ENCODE peak calls at places on chromosomes 16 and 17, in nine cellular contexts. D is H1; O is SW 1271; M is EL; G is hypothalamus; H is HCEC 1CT; V is OCI-LY7; Z is stimulated activated CD8-positive, alpha-beta memory T cell treated with anti-CD3 and anti-CD28 coated beads, Interleukin-7, amount 100 ng/mL, for 24 hours; C is GM03348. Y is an unnamed sample.

GRCh38 chr16:31134091-31134571 is 1.4 kb downstream of the PRSS8 start:
- DNase-seq in D (no peak), O (no peak), M (no peak), G (no peak), H (no peak), V (no peak), Z (no peak), C (no peak), Y (no peak)

GRCh38 chr16:726438-727290 is at the start of the genes CCDC78 and HAGHL:
- DNase-seq in D (no peak), O (no peak), M (peak), G (peak), H (peak), V (peak), Z (no peak), C (peak), Y (peak)

GRCh38 chr16:58510097-58510775 is 5.1 kb upstream of the SETD6 start:
- DNase-seq in D (no peak), O (no peak), M (no peak), G (no peak), H (no peak), V (no peak), Z (no peak), C (no peak), Y (no peak)

GRCh38 chr16:19997734-19998133 is 76.0 kb downstream of the GPR139 start:
- DNase-seq in D (no peak), O (no peak), M (no peak), G (no peak), H (no peak), V (no peak), Z (no peak), C (no peak), Y (no peak)

GRCh38 chr17:80095844-80096475 is 5.4 kb upstream of the GAA start:
- DNase-seq in D (no peak), O (no peak), M (no peak), G (no peak), H (no peak), V (no peak), Z (no peak), C (no peak), Y (no peak)

GRCh38 chr16:29912087-29912486 is 11.8 kb downstream of the ASPHD1 start:
- DNase-seq in D (no peak), O (no peak), M (no peak), G (no peak), H (no peak), V (no peak), Z (no peak), C (no peak), Y (no peak)

GRCh38 chr16:88686062-88686438 is 257 bp downstream of the SNAI3 start:
- DNase-seq in D (no peak), O (no peak), M (no peak), G (no peak), H (no peak), V (no peak), Z (no peak), C (peak), Y (peak)

GRCh38 chr17:49901460-49902331 is 53.8 kb upstream of the TAC4 start:
- DNase-seq in D (no peak), O (no peak), M (no peak), G (no peak), H (no peak), V (no peak), Z (no peak), C (peak), Y (no peak)

GRCh38 chr17:55454906-55455474 is 33.4 kb upstream of the MMD start:
- DNase-seq in D (no peak), O (no peak), M (peak), G (no peak), H (peak), V (no peak), Z (no peak), C (peak), Y (no peak)

GRCh38 chr17:5399767-5400166 is 19.7 kb downstream of the NUP88 start:
- DNase-seq in D (no peak), O (no peak), M (no peak), G (no peak), H (peak), V (no peak), Z (no peak), C (no peak), Y (no peak)

GRCh38 chr17:15465045-15465701 is 2.2 kb downstream of the CDRT4 start:
- DNase-seq in D (no peak), O (no peak), M (no peak), G (no peak), H (no peak), V (no peak), Z (no peak), C (no peak), Y (no peak)

GRCh38 chr16:29192329-29193247 is 207.7 kb downstream of the LAT start:
- DNase-seq in D (no peak), O (no peak), M (no peak), G (no peak), H (no peak), V (peak), Z (no peak), C (no peak), Y (peak)

GRCh38 chr17:77735341-77736206 is 222.9 kb upstream of the TNRC6C start:
- DNase-seq in D (no peak), O (no peak), M (no peak), G (no peak), H (no peak), V (no peak), Z (no peak), C (peak), Y (no peak)

GRCh38 chr16:89422905-89423630 is 67.3 kb downstream of the ANKRD11 start:
- DNase-seq in D (no peak), O (no peak), M (peak), G (no peak), H (peak), V (no peak), Z (peak), C (peak), Y (no peak)

GRCh38 chr17:39235555-39236221 is 9.9 kb upstream of the STAC2 start:
- DNase-seq in D (peak), O (no peak), M (peak), G (no peak), H (peak), V (peak), Z (no peak), C (peak), Y (peak)

GRCh38 chr16:81069063-81069462 is 8.0 kb downstream of the C16orf46 start:
- DNase-seq in D (no peak), O (no peak), M (no peak), G (no peak), H (no peak), V (no peak), Z (no peak), C (no peak), Y (no peak)

GRCh38 chr16:78134944-78135619 is 35.6 kb downstream of the WWOX start:
- DNase-seq in D (no peak), O (no peak), M (no peak), G (no peak), H (no peak), V (no peak), Z (no peak), C (no peak), Y (no peak)

GRCh38 chr17:73639926-73640325 is 4.3 kb downstream of the SDK2 start:
- DNase-seq in D (no peak), O (no peak), M (no peak), G (no peak), H (no peak), V (no peak), Z (no peak), C (no peak), Y (peak)

GRCh38 chr17:185445-186138 is 4.1 kb upstream of the DOC2B start:
- DNase-seq in D (no peak), O (no peak), M (no peak), G (no peak), H (no peak), V (no peak), Z (no peak), C (no peak), Y (no peak)

GRCh38 chr17:73988110-73988509 is 215.4 kb upstream of the RPL38 start:
- DNase-seq in D (no peak), O (no peak), M (no peak), G (no peak), H (no peak), V (no peak), Z (no peak), C (no peak), Y (no peak)

GRCh38 chr16:3235856-3236669 is 1.1 kb upstream of the ZNF200 start:
- DNase-seq in D (no peak), O (no peak), M (no peak), G (no peak), H (no peak), V (no peak), Z (no peak), C (no peak), Y (peak)

GRCh38 chr17:76481091-76481655 is 13.8 kb downstream of the AANAT start:
- DNase-seq in D (no peak), O (no peak), M (no peak), G (peak), H (no peak), V (peak), Z (no peak), C (no peak), Y (peak)

GRCh38 chr16:88706288-88706964 is at the start of the genes CTU2 and RNF166:
- DNase-seq in D (peak), O (peak), M (peak), G (peak), H (peak), V (peak), Z (peak), C (peak), Y (peak)

GRCh38 chr16:391885-392335 is 5.1 kb upstream of the NME4 start:
- DNase-seq in D (peak), O (no peak), M (peak), G (peak), H (peak), V (peak), Z (peak), C (peak), Y (peak)

GRCh38 chr16:21667575-21667974 is 3.8 kb downstream of the OTOA start:
- DNase-seq in D (no peak), O (no peak), M (no peak), G (no peak), H (no peak), V (no peak), Z (no peak), C (no peak), Y (no peak)

GRCh38 chr17:59746849-59747445 is 39.5 kb downstream of the VMP1 start:
- DNase-seq in D (no peak), O (no peak), M (peak), G (no peak), H (peak), V (peak), Z (no peak), C (peak), Y (no peak)

GRCh38 chr17:836154-836553 is 54.0 kb downstream of the MRM3 start:
- DNase-seq in D (no peak), O (no peak), M (peak), G (no peak), H (no peak), V (no peak), Z (no peak), C (peak), Y (no peak)

GRCh38 chr16:50467943-50468748 is 80.0 kb upstream of the NKD1 start:
- DNase-seq in D (no peak), O (no peak), M (no peak), G (no peak), H (no peak), V (no peak), Z (no peak), C (peak), Y (peak)

GRCh38 chr17:63925615-63926014 is 6.5 kb downstream of the CD79B start:
- DNase-seq in D (no peak), O (no peak), M (no peak), G (no peak), H (no peak), V (peak), Z (no peak), C (no peak), Y (no peak)

GRCh38 chr17:56130030-56130429 is 23.2 kb upstream of the ANKFN1 start:
- DNase-seq in D (no peak), O (no peak), M (no peak), G (no peak), H (no peak), V (no peak), Z (no peak), C (no peak), Y (no peak)

GRCh38 chr16:66913711-66914110 is 5.0 kb downstream of the CDH16 start:
- DNase-seq in D (no peak), O (no peak), M (no peak), G (no peak), H (no peak), V (no peak), Z (no peak), C (no peak), Y (no peak)

GRCh38 chr17:38584350-38584925 is 21.3 kb downstream of the SRCIN1 start:
- DNase-seq in D (no peak), O (no peak), M (peak), G (peak), H (peak), V (peak), Z (no peak), C (peak), Y (peak)

GRCh38 chr17:57785032-57785431 is 39.9 kb upstream of the CCDC182 start:
- DNase-seq in D (no peak), O (no peak), M (no peak), G (no peak), H (no peak), V (no peak), Z (no peak), C (no peak), Y (peak)

GRCh38 chr17:40176409-40177110 is 710 bp upstream of the RAPGEFL1 start:
- DNase-seq in D (no peak), O (no peak), M (no peak), G (no peak), H (no peak), V (no peak), Z (no peak), C (no peak), Y (peak)

GRCh38 chr17:78960945-78961344 is 18.8 kb downstream of the LGALS3BP start:
- DNase-seq in D (no peak), O (no peak), M (no peak), G (no peak), H (no peak), V (no peak), Z (no peak), C (peak), Y (peak)

GRCh38 chr16:22323998-22324786 is 27.0 kb downstream of the POLR3E start:
- DNase-seq in D (no peak), O (no peak), M (no peak), G (no peak), H (no peak), V (no peak), Z (no peak), C (no peak), Y (no peak)

GRCh38 chr17:79036609-79037008 is 12.6 kb downstream of the C1QTNF1 start:
- DNase-seq in D (no peak), O (peak), M (peak), G (no peak), H (peak), V (no peak), Z (no peak), C (peak), Y (no peak)

Y was measured in transverse colon.